ENCODE peak calls at places on chromosomes 11 and 22, in five cellular contexts. M is body of pancreas, K is HCT116, J is NB4, B is sigmoid colon. O is an unnamed sample.
A peak's percentile ranks its signal among the peaks of the same experiment; 100 is the strongest.

GRCh38 chr11:37572491-37573171 is 974.6 kb upstream of the RAG2 start:
- DNase-seq in B (no peak), M (no peak), J (no peak), K (no peak), O (no peak)

GRCh38 chr11:24295360-24295759 is 201.5 kb upstream of the LUZP2 start:
- DNase-seq in J (no peak), M (no peak), B (no peak), K (no peak), O (no peak)

GRCh38 chr11:69293087-69293486 is 868 bp upstream of the MYEOV start:
- DNase-seq in K (peak; percentile 44), J (no peak), M (no peak), B (no peak), O (no peak)

GRCh38 chr22:19875531-19876313 is 21.0 kb upstream of the GNB1L start:
- DNase-seq in B (peak; percentile 59), K (no peak), J (no peak), M (no peak), O (no peak)

GRCh38 chr11:76704171-76704948 is 33.8 kb upstream of the LRRC32 start:
- DNase-seq in K (no peak), J (no peak), B (no peak), M (no peak), O (no peak)

GRCh38 chr11:3616721-3617460 is 24.9 kb downstream of the ART5 start:
- DNase-seq in M (no peak), K (no peak), B (peak; percentile 37), J (no peak), O (no peak)

GRCh38 chr11:43555811-43556210 is 124.7 kb upstream of the HSD17B12 start:
- DNase-seq in M (peak; percentile 67), K (no peak), J (no peak), B (no peak), O (no peak)

GRCh38 chr11:126766425-126766824 is 234.1 kb downstream of the KIRREL3 start:
- DNase-seq in J (peak; percentile 7), B (no peak), K (no peak), M (no peak), O (no peak)

GRCh38 chr11:115645631-115646271 is 141.5 kb upstream of the CADM1 start:
- DNase-seq in K (no peak), J (no peak), M (peak; percentile 20), B (no peak), O (no peak)

GRCh38 chr11:66888282-66888681 is 31.4 kb downstream of the LRFN4 start:
- DNase-seq in M (no peak), J (no peak), K (no peak), B (no peak), O (no peak)

GRCh38 chr11:113255741-113256140 is 58.6 kb upstream of the TTC12 start:
- DNase-seq in M (no peak), K (no peak), B (no peak), J (no peak), O (no peak)

GRCh38 chr11:90851196-90851595 is 628.3 kb upstream of the CHORDC1 start:
- DNase-seq in M (no peak), J (no peak), K (no peak), B (no peak), O (no peak)

GRCh38 chr11:1197886-1198765 is 24.7 kb upstream of the MUC5B start:
- DNase-seq in J (no peak), M (no peak), K (no peak), B (peak; percentile 58), O (no peak)

GRCh38 chr11:118530180-118530682 is 761 bp upstream of the TMEM25 start:
- DNase-seq in K (no peak), J (no peak), M (peak; percentile 31), B (no peak), O (no peak)

GRCh38 chr11:47590026-47590861 is 3.8 kb downstream of the FAM180B start:
- DNase-seq in M (no peak), J (no peak), B (no peak), K (no peak), O (no peak)

GRCh38 chr22:25202290-25202921 is 2.7 kb downstream of the CRYBB3 start:
- DNase-seq in J (peak; percentile 62), M (peak; percentile 51), B (no peak), K (peak; percentile 29), O (peak; percentile 62)

GRCh38 chr11:126339866-126340434 is 15.5 kb upstream of the ST3GAL4 start:
- DNase-seq in M (peak; percentile 41), B (peak; percentile 88), J (no peak), K (no peak), O (peak; percentile 73)

GRCh38 chr22:35921777-35922176 is 106.8 kb downstream of the RBFOX2 start:
- DNase-seq in M (peak; percentile 82), B (peak; percentile 90), J (peak; percentile 81), K (peak; percentile 76), O (peak; percentile 33)

GRCh38 chr11:46686886-46687810 is 13.3 kb downstream of the ARHGAP1 start:
- DNase-seq in B (no peak), M (no peak), J (no peak), K (no peak), O (no peak)

GRCh38 chr11:70471254-70471653 is 72.9 kb downstream of the CTTN start:
- DNase-seq in K (peak; percentile 23), J (peak; percentile 70), B (peak; percentile 47), M (no peak), O (no peak)

GRCh38 chr11:126917531-126918204 is 82.9 kb downstream of the KIRREL3 start:
- DNase-seq in B (no peak), J (no peak), K (no peak), M (no peak), O (no peak)

GRCh38 chr22:37473437-37473946 is 12.7 kb downstream of the MFNG start:
- DNase-seq in K (no peak), B (no peak), J (no peak), M (no peak), O (no peak)

GRCh38 chr22:37471721-37472417 is 14.3 kb downstream of the MFNG start:
- DNase-seq in K (no peak), J (no peak), M (no peak), B (no peak), O (no peak)

GRCh38 chr22:37472418-37473006 is 13.7 kb downstream of the MFNG start:
- DNase-seq in J (peak; percentile 51), B (no peak), K (no peak), M (peak; percentile 47), O (no peak)

GRCh38 chr22:37476389-37477329 is 9.5 kb downstream of the MFNG start:
- DNase-seq in K (no peak), B (no peak), M (no peak), J (no peak), O (no peak)

DNA sequence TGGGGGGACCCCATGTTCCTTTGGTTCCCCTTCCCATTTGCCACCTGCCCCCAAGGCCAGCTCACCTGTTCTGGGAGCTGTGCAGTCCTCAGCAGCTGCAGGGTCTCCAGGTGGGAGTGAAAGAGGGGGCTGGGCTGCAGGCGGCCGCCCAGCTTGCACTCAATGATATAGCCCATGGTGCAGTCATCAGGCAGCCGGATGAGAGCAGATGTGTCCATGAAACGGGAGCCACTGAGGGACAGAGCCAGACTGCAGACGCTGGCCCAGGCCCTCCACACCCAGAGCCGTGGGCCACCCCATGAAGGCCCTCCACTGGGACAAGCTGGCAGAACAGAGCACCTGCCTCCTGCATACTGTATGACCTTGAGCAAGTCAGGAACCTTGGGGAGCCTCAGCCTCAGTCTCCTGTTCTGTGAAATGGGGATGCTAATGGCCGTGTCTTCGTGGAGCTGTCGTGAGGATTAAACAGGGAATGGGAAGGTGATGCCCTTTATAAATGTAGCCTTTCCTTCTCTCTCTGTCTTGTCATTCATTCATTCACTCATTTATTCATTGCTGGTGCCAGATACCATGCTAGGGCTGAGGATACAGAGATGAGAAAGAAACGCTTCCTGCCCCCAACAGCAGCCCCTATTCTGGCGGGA is 11.6 kb downstream of the MFNG start:
- DNase-seq in B (no peak), K (no peak), M (no peak), J (no peak), O (no peak)
- TF ChIP-seq POLR2A in B (no peak), K (no peak), M (no peak), J (no peak), O (no peak)

GRCh38 chr11:73760680-73761402 is at the start of gene RAB6A:
- DNase-seq in B (peak; percentile 100), M (peak; percentile 100), K (peak; percentile 99), J (peak; percentile 100), O (peak; percentile 99)

GRCh38 chr11:73760066-73760679 is 701 bp downstream of the RAB6A start:
- DNase-seq in M (peak; percentile 39), K (no peak), B (peak; percentile 82), J (peak; percentile 43), O (peak; percentile 22)

GRCh38 chr11:73762732-73763131 is 1.9 kb upstream of the RAB6A start:
- DNase-seq in B (no peak), M (no peak), K (no peak), J (no peak), O (no peak)

GRCh38 chr11:73759520-73760065 is 1.3 kb downstream of the RAB6A start:
- DNase-seq in K (no peak), M (no peak), J (peak; percentile 28), B (no peak), O (no peak)

DNA sequence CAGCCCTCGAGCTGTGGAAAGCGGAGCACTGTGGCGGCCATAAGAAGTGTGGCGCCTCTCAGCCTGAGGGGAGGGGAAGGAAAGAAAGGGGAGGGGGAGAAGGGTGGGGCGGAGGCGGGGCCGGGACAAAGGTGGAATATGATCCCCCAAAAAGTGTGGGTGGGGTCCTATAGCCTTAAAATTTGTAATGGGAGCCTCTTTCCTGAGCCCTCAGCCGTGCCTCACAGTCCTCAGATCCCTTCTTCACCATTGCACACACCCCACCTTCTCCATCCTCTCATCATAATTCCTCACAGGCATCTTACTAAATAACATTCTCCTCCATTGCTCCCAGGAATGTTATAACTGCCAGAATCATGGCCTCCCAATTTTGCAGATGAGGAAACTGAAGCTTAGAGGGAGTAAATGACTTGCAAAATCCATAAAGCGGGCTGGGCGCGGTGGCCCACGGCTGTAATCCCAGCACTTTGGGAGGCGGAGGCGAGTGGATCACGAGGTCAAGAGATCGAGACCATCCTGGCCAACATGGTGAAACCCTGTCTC is 600 bp upstream of the RAB6A start:
- DNase-seq in B (no peak), K (no peak), M (no peak), J (no peak), O (no peak)
- TF ChIP-seq POLR2A in B (no peak), K (no peak), M (no peak), J (no peak), O (no peak)

DNA sequence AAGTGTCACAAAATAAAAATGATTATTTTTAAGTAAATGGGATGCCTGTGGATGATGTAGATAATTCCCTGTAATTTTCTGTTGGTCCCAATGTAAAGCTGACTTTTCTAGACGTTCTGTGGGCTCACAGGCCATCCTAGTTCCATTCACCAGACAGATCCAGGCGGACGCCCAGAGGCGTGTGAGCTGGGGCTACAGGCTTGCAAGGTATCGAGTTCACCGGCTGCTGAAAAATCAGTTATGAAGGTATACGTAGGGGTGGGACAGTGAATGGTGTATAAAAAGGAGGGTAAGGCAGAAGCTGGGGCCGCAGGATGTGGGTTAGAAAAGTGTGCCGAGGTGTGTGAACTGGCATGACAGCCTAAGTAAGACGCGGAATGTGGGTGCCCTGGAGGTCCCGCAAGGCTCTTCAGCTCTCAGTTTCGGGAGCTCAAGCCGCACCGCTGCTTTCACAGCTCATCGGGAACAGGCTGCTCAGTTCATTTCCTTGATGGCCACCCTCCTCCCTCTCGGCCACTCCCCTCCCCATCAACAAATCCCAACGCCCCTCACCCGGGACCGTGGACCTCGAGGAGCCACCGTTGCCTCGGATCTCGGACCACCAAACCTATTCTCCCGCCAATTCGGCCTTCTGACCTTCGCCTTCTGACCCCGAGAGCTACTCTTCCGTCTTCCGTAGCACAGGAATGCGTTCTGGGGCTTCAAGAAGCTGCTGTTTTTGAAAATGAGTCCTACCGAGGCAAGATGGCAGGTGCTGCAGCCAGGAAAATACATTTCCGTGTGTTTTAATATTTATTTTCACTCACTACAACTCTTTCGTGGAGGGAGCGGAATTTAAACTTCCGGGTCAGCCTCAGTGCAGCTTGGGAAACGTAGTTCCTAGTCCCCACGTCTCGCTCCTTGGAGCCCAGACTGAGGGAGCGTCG is at the start of gene XNDC1N:
- DNase-seq in K (peak; percentile 86), B (peak; percentile 86), J (peak; percentile 92), M (peak; percentile 81), O (peak; percentile 71)
- TF ChIP-seq POLR2A in K (no peak), B (no peak), J (peak; percentile 74), M (no peak), O (no peak)

GRCh38 chr22:28799125-28799833 is 1.1 kb downstream of the XBP1 start:
- DNase-seq in K (peak; percentile 35), M (peak; percentile 73), B (peak; percentile 91), J (peak; percentile 83), O (peak; percentile 83)
- TF ChIP-seq POLR2A in K (no peak), M (peak; percentile 66), B (peak; percentile 56), J (no peak), O (peak; percentile 78)